ENCODE peak calls at places on chromosomes 13 and 19, in six cellular contexts. K is NT2/D1, C is HepG2, A is H1, J is K562, S is GM12878. O is an unnamed sample.

GRCh38 chr19:41355035-41355434 is 1.3 kb upstream of the TGFB1 start:
- DNase-seq in J (no peak), A (no peak), S (no peak), K (no peak), C (no peak), O (no peak)

GRCh38 chr19:52923782-52924593 is 760 bp upstream of the ZNF888 start:
- DNase-seq in C (peak; percentile 39), K (no peak), A (peak; percentile 55), S (no peak), J (peak; percentile 51), O (no peak)

GRCh38 chr13:48400820-48401219 is 12.1 kb downstream of the LPAR6 start:
- DNase-seq in S (peak; percentile 25), J (no peak), K (no peak), A (no peak), C (no peak), O (no peak)

GRCh38 chr13:84433024-84433423 is 550.8 kb upstream of the SLITRK1 start:
- DNase-seq in K (no peak), S (no peak), A (no peak), J (no peak), C (no peak), O (no peak)

GRCh38 chr13:73731564-73731963 is 402.6 kb downstream of the KLF12 start:
- DNase-seq in K (peak; percentile 36), C (no peak), A (no peak), J (no peak), S (no peak), O (no peak)

GRCh38 chr13:112887151-112887550 is 81.9 kb upstream of the MCF2L start:
- DNase-seq in K (no peak), J (no peak), A (no peak), S (no peak), C (no peak), O (no peak)

GRCh38 chr19:5354403-5354802 is 13.8 kb upstream of the PTPRS start:
- DNase-seq in J (peak; percentile 51), K (no peak), C (peak; percentile 34), S (no peak), A (peak; percentile 76), O (no peak)

GRCh38 chr13:48928781-48929430 is 46.8 kb upstream of the FNDC3A start:
- DNase-seq in J (no peak), A (no peak), S (no peak), C (peak; percentile 27), K (no peak), O (no peak)

GRCh38 chr19:50480281-50481111 is 3.8 kb upstream of the GARIN5A start:
- DNase-seq in K (no peak), J (no peak), C (no peak), A (no peak), S (no peak), O (no peak)

GRCh38 chr19:49019242-49019932 is 2.5 kb upstream of the LHB start:
- DNase-seq in A (peak; percentile 92), J (peak; percentile 91), S (no peak), C (peak; percentile 67), K (peak; percentile 35), O (peak; percentile 58)

GRCh38 chr19:3506384-3507340 is 551 bp downstream of the FZR1 start:
- DNase-seq in A (no peak), J (peak; percentile 38), K (no peak), S (no peak), C (no peak), O (no peak)

GRCh38 chr13:82560889-82561288 is 1321.4 kb downstream of the SLITRK1 start:
- DNase-seq in K (no peak), S (no peak), J (no peak), A (no peak), C (no peak), O (no peak)

GRCh38 chr19:2517881-2518601 is 42.1 kb downstream of the GADD45B start:
- DNase-seq in S (no peak), A (no peak), C (no peak), K (no peak), J (no peak), O (no peak)

GRCh38 chr19:334296-335071 is 10.1 kb downstream of the MIER2 start:
- DNase-seq in J (no peak), A (no peak), S (no peak), C (no peak), K (no peak), O (no peak)

GRCh38 chr19:2952953-2953481 is 8.2 kb upstream of the ZNF77 start:
- DNase-seq in A (no peak), J (no peak), C (peak; percentile 37), K (no peak), S (no peak), O (no peak)

GRCh38 chr19:52786078-52786463 is 520 bp downstream of the ZNF600 start:
- DNase-seq in J (peak; percentile 3), A (peak; percentile 55), S (no peak), K (no peak), C (no peak), O (no peak)

GRCh38 chr19:14774373-14774772 is 4.0 kb downstream of the ADGRE2 start:
- DNase-seq in J (no peak), A (peak; percentile 29), K (no peak), S (no peak), C (no peak), O (no peak)

GRCh38 chr19:14770944-14771839 is 7.2 kb downstream of the ADGRE2 start:
- DNase-seq in J (no peak), S (no peak), C (no peak), A (peak; percentile 23), K (no peak), O (no peak)

GRCh38 chr19:14772467-14772866 is 5.9 kb downstream of the ADGRE2 start:
- DNase-seq in K (no peak), A (peak; percentile 13), S (no peak), J (no peak), C (no peak), O (no peak)

GRCh38 chr19:14772995-14773394 is 5.4 kb downstream of the ADGRE2 start:
- DNase-seq in K (no peak), A (no peak), J (no peak), C (no peak), S (no peak), O (no peak)

GRCh38 chr19:14775855-14776254 is 2.5 kb downstream of the ADGRE2 start:
- DNase-seq in A (peak; percentile 60), S (no peak), C (no peak), K (no peak), J (peak; percentile 63), O (no peak)
- TF ChIP-seq ZNF274 in A (no peak), S (no peak), C (no peak), K (no peak), J (no peak), O (no peak)

GRCh38 chr19:14408641-14409120 is 10.5 kb downstream of the DDX39A start:
- DNase-seq in J (no peak), K (no peak), S (no peak), C (no peak), A (no peak), O (no peak)
- TF ChIP-seq ZNF274 in J (no peak), K (no peak), S (no peak), C (no peak), A (no peak), O (no peak)

DNA sequence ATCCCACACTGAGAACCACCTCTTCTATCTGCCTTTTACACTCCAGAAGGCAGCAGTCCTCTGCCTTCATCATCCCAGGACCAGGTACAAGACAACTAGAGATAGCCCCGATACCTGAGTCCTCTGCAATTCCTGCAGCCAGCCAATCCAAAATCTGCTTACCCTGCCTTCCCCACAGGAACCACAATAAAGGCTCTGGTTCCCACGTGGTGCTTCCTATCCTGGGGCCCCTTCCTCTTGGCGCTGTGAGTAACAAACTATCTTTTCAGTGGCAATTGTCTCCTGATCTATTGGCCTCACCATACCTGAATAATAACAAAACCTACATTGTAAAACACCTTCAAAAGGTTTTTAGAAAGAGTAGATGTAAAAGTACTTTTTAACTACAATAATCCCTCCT is 63.1 kb downstream of the ZDHHC20 start:
- DNase-seq in C (no peak), S (no peak), A (no peak), J (no peak), K (no peak), O (no peak)
- TF ChIP-seq ZNF274 in C (no peak), S (no peak), A (no peak), J (no peak), K (no peak), O (no peak)

GRCh38 chr13:80921556-80921955 is 580.6 kb upstream of the SPRY2 start:
- DNase-seq in A (no peak), K (no peak), J (no peak), C (no peak), S (no peak), O (no peak)
- TF ChIP-seq ZNF274 in A (no peak), K (no peak), J (no peak), C (no peak), S (no peak), O (no peak)

GRCh38 chr19:29751932-29752331 is 36.9 kb upstream of the C19orf12 start:
- DNase-seq in A (no peak), K (no peak), S (no peak), C (no peak), J (no peak), O (no peak)
- TF ChIP-seq ZNF274 in A (no peak), K (no peak), S (no peak), C (no peak), J (no peak), O (no peak)

O was measured in HCT116.